ENCODE peak calls at places on chromosomes 2 and 18, in six cellular contexts. M, Q, R, J, U and Y are unnamed samples. For H3K4me1, the result is how much of the 10 kb centered on the place peaks cover.

GRCh38 chr18:68874361-68874760 is 76.5 kb downstream of the CCDC102B start:
- DNase-seq in M (no peak), R (no peak), Q (no peak), U (no peak), J (no peak), Y (no peak)

GRCh38 chr18:56921888-56922480 is 224.9 kb upstream of the BOD1L2 start:
- DNase-seq in M (no peak), U (no peak), Q (no peak), J (no peak), R (no peak), Y (no peak)

GRCh38 chr2:33056170-33056569 is 109.4 kb downstream of the LTBP1 start:
- DNase-seq in J (no peak), M (no peak), R (no peak), Q (no peak), U (no peak), Y (no peak)

GRCh38 chr2:121565389-121566250 is 34.9 kb downstream of the RNU4ATAC start:
- DNase-seq in R (no peak), Q (no peak), J (no peak), M (peak), U (no peak), Y (no peak)

GRCh38 chr18:44107187-44107586 is 573.5 kb upstream of the SETBP1 start:
- DNase-seq in Q (no peak), U (no peak), M (no peak), J (no peak), R (no peak), Y (no peak)

GRCh38 chr2:193333539-193333938 is 1138.8 kb upstream of the TMEFF2 start:
- DNase-seq in M (no peak), U (no peak), J (no peak), Q (no peak), R (no peak), Y (no peak)

GRCh38 chr18:34223893-34224422 is 755 bp downstream of the NOL4 start:
- DNase-seq in R (no peak), M (no peak), Q (no peak), U (no peak), J (no peak), Y (no peak)

GRCh38 chr2:168348076-168348475 is 100.7 kb upstream of the STK39 start:
- DNase-seq in M (peak), U (no peak), Q (no peak), J (peak), R (peak), Y (no peak)

GRCh38 chr2:37377187-37377532 is 32.7 kb downstream of the QPCT start:
- DNase-seq in R (no peak), U (no peak), M (no peak), Q (no peak), J (no peak), Y (no peak)

GRCh38 chr2:109102588-109103233 is 26.3 kb upstream of the SH3RF3 start:
- DNase-seq in Q (no peak), R (no peak), U (no peak), M (no peak), J (no peak), Y (no peak)

GRCh38 chr2:212595036-212595654 is 56.5 kb upstream of the ERBB4 start:
- DNase-seq in J (no peak), R (no peak), M (peak), Q (no peak), U (no peak), Y (no peak)

GRCh38 chr2:20452551-20452950 is 5.7 kb downstream of the RHOB start:
- DNase-seq in Q (no peak), R (no peak), M (no peak), U (peak), J (no peak), Y (no peak)

GRCh38 chr2:3770724-3771415 is 67.5 kb downstream of the DCDC2C start:
- DNase-seq in R (no peak), Q (no peak), U (no peak), M (no peak), J (no peak), Y (no peak)

GRCh38 chr2:226981731-226982373 is 146.0 kb downstream of the RHBDD1 start:
- DNase-seq in Q (no peak), M (no peak), R (no peak), U (no peak), J (no peak), Y (no peak)

GRCh38 chr2:181781082-181781786 is 100.9 kb upstream of the NEUROD1 start:
- DNase-seq in J (no peak), M (peak), R (no peak), Q (no peak), U (no peak), Y (no peak)

GRCh38 chr2:219714681-219715080 is 87.3 kb downstream of the SLC4A3 start:
- DNase-seq in R (no peak), U (no peak), J (no peak), M (no peak), Q (no peak), Y (no peak)

GRCh38 chr2:128457006-128457604 is 138.4 kb upstream of the HS6ST1 start:
- DNase-seq in J (no peak), Q (no peak), M (no peak), R (no peak), U (no peak), Y (no peak)

GRCh38 chr2:2663401-2664036 is 332.4 kb upstream of the MYT1L start:
- DNase-seq in R (no peak), M (no peak), U (peak), J (no peak), Q (no peak), Y (no peak)

GRCh38 chr2:55268288-55268906 is 634 bp downstream of the MTIF2 start:
- DNase-seq in R (no peak), Q (no peak), M (no peak), U (no peak), J (no peak), Y (no peak)

GRCh38 chr2:217995741-217996141 is 7.1 kb downstream of the TNS1 start:
- DNase-seq in M (no peak), R (peak), Q (no peak), U (no peak), J (no peak), Y (peak)

GRCh38 chr18:7635948-7636347 is 68.8 kb downstream of the PTPRM start:
- DNase-seq in R (no peak), J (no peak), U (no peak), Q (no peak), M (no peak), Y (no peak)

GRCh38 chr2:170744248-170745002 is 25.8 kb upstream of the ERICH2 start:
- DNase-seq in U (no peak), J (no peak), R (no peak), M (no peak), Q (no peak), Y (no peak)

GRCh38 chr2:233953106-233953801 is 36.1 kb downstream of the TRPM8 start:
- DNase-seq in J (no peak), U (no peak), Q (no peak), M (no peak), R (no peak), Y (no peak)

GRCh38 chr2:68918497-68918896 is 34.2 kb downstream of the GKN2 start:
- DNase-seq in R (no peak), J (no peak), M (no peak), U (no peak), Q (no peak), Y (no peak)

GRCh38 chr2:141767051-141767450 is 363.8 kb downstream of the LRP1B start:
- DNase-seq in R (no peak), J (no peak), M (no peak), U (no peak), Q (no peak), Y (no peak)

GRCh38 chr2:74003494-74004211 is 18.9 kb downstream of the TET3 start:
- DNase-seq in Q (no peak), U (no peak), J (no peak), R (no peak), M (no peak), Y (no peak)

GRCh38 chr2:144660518-144661316 is 140.8 kb upstream of the ZEB2 start:
- DNase-seq in J (no peak), U (no peak), Q (no peak), R (no peak), M (no peak), Y (no peak)

GRCh38 chr2:23420091-23420839 is 35.3 kb downstream of the KLHL29 start:
- DNase-seq in U (no peak), M (no peak), J (no peak), R (no peak), Q (no peak), Y (no peak)

GRCh38 chr2:160516547-160517365 is 23.1 kb upstream of the RBMS1 start:
- DNase-seq in M (no peak), J (no peak), U (no peak), R (peak), Q (no peak), Y (no peak)

GRCh38 chr2:196234672-196235071 is 63.3 kb upstream of the STK17B start:
- DNase-seq in U (no peak), M (peak), J (no peak), R (no peak), Q (no peak), Y (no peak)

GRCh38 chr2:60416221-60417008 is 137.0 kb downstream of the BCL11A start:
- DNase-seq in R (no peak), U (no peak), M (no peak), Q (no peak), J (no peak), Y (peak)

GRCh38 chr2:128494640-128495321 is 176.1 kb upstream of the HS6ST1 start:
- DNase-seq in M (no peak), J (peak), Q (no peak), U (no peak), R (peak), Y (no peak)

GRCh38 chr2:169034256-169034655 is 3.1 kb upstream of the ABCB11 start:
- DNase-seq in U (no peak), M (no peak), J (no peak), R (no peak), Q (peak), Y (no peak)

GRCh38 chr2:176650101-176650500 is 380.9 kb downstream of the MTX2 start:
- DNase-seq in M (peak), Q (no peak), R (no peak), J (peak), U (no peak), Y (no peak)

GRCh38 chr18:42706618-42707017 is 408.9 kb downstream of the RIT2 start:
- DNase-seq in M (no peak), Q (no peak), R (no peak), U (no peak), J (no peak), Y (no peak)

GRCh38 chr2:106189325-106189724 is 4.8 kb downstream of the UXS1 start:
- DNase-seq in U (no peak), M (no peak), R (no peak), J (no peak), Q (no peak), Y (no peak)

GRCh38 chr2:170084820-170085475 is 93.0 kb upstream of the MYO3B start:
- DNase-seq in Q (no peak), R (no peak), J (no peak), M (no peak), U (no peak), Y (no peak)

GRCh38 chr2:203195331-203195730 is 43.5 kb upstream of the CYP20A1 start:
- DNase-seq in J (peak), M (no peak), U (no peak), R (no peak), Q (no peak), Y (no peak)

GRCh38 chr18:73461038-73461779 is 593.4 kb upstream of the NETO1 start:
- DNase-seq in R (no peak), M (no peak), J (no peak), Q (no peak), U (no peak), Y (no peak)

DNA sequence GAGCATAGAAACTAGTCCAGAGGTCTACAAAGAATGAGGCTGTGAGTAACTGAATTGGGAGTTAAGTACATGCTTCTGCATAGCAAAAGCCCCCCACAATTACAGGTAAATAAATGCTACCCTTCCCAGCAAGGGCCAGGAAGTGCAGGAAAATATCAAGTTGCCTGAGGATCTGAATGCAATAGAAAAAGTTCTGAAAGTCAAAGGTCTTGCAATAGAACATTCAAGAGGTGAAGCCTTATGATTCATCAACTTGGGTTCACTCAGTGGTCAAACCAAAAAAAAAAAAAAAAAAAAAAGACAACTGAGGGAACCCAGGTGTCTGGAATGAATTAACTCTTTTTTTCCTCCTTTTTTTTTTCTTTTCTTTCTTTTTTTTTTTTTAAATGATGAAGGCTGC is 42.8 kb upstream of the RFX8 start:
- DNase-seq in R (no peak), J (no peak), M (no peak), Q (no peak), U (no peak), Y (no peak)
- H3K4me1 ChIP-seq in R (under half), J (half or more), M (under half), Q (under half), U (under half), Y (under half)

GRCh38 chr18:79458917-79459803 is 63.4 kb downstream of the NFATC1 start:
- DNase-seq in R (no peak), Q (no peak), J (peak), U (no peak), M (no peak), Y (peak)
- H3K4me1 ChIP-seq in R (under half), Q (under half), J (under half), U (under half), M (half or more), Y (under half)

DNA sequence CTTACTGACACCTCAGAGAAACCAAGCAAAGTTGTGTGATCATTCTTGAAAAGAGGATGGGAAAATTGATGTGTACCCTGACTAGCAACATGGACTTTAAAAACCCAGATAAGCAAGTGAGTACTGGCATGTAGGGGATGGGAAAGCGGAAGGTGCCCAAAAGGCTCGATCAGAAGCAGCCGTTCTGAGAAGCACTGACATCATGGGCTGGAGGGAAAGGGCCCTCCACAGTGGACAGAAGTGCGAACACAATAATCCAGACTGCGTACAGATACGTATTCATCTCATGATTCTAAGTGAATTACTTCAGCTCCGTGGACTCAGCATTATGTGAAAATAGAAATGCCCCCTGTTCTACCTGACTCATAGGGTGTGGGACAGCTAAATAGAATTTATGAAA is 42.2 kb downstream of the CDH2 start:
- DNase-seq in J (no peak), M (no peak), U (no peak), Q (no peak), R (no peak), Y (no peak)
- H3K4me1 ChIP-seq in J (under half), M (under half), U (under half), Q (under half), R (under half), Y (under half)

GRCh38 chr2:10297191-10297700 is 5.5 kb upstream of the HPCAL1 start:
- DNase-seq in Q (no peak), J (no peak), U (no peak), M (no peak), R (no peak), Y (no peak)
- H3K4me1 ChIP-seq in Q (under half), J (under half), U (under half), M (under half), R (under half), Y (under half)

GRCh38 chr18:2902327-2902726 is 55.5 kb downstream of the EMILIN2 start:
- DNase-seq in R (no peak), J (no peak), Q (no peak), U (no peak), M (no peak), Y (no peak)
- H3K4me1 ChIP-seq in R (under half), J (under half), Q (under half), U (under half), M (under half), Y (under half)

DNA sequence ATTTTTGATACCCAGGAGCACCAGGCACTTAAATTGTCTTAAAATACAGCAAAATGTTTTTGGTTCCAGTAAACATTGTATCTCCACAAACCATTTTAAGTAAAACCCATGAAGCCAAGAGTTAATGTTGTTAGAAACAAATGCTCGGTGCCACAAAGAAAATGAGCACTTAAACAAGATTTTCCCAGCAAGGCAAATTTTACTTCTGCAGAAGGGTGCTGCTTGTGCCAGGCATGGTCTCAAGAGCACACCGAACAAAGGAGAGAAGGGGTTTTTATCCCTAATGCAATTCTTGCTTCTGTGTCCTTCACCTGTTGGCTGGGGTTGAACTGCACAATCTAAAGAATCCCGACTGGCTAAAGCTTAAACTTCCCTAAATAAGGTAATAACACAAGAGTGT is 286.7 kb downstream of the ADCYAP1 start:
- DNase-seq in J (no peak), R (no peak), Q (no peak), M (no peak), U (no peak), Y (no peak)
- H3K4me1 ChIP-seq in J (under half), R (under half), Q (under half), M (under half), U (under half), Y (under half)

GRCh38 chr2:224033601-224034000 is 5.5 kb downstream of the SERPINE2 start:
- DNase-seq in U (no peak), J (no peak), M (no peak), Q (no peak), R (no peak), Y (no peak)
- H3K4me1 ChIP-seq in U (under half), J (under half), M (under half), Q (under half), R (under half), Y (under half)